ENCODE peak calls at places on chromosomes 3 and 15, in five cellular contexts. U is tibial artery, N is HL-60, D is endothelial cell of umbilical vein, S is tibial nerve. E is an unnamed sample.

GRCh38 chr15:70494861-70495571 is 268.3 kb downstream of the UACA start:
- DNase-seq in U (no peak), N (no peak), D (peak), S (no peak), E (no peak)

GRCh38 chr3:49724586-49724985 is 835 bp upstream of the GMPPB start:
- DNase-seq in U (no peak), N (no peak), D (no peak), S (no peak), E (no peak)

GRCh38 chr3:141228385-141228784 is 3.2 kb upstream of the PXYLP1 start:
- DNase-seq in U (no peak), N (no peak), D (no peak), S (no peak), E (no peak)

GRCh38 chr15:69042531-69042930 is 28.0 kb downstream of the NOX5 start:
- DNase-seq in U (no peak), N (no peak), D (no peak), S (no peak), E (peak)

GRCh38 chr3:43582876-43583275 is 38.9 kb downstream of the ANO10 start:
- DNase-seq in U (no peak), N (no peak), D (no peak), S (no peak), E (no peak)

GRCh38 chr15:62240697-62241096 is 75.6 kb upstream of the C2CD4B start:
- DNase-seq in U (no peak), N (no peak), D (no peak), S (no peak), E (no peak)

GRCh38 chr3:48770187-48770502 is 53.1 kb upstream of the IP6K2 start:
- DNase-seq in U (no peak), N (no peak), D (no peak), S (no peak), E (no peak)

GRCh38 chr15:84601555-84601838 is 688 bp downstream of the ZSCAN2 start:
- DNase-seq in U (no peak), N (no peak), D (no peak), S (no peak), E (no peak)

GRCh38 chr15:41501961-41502786 is 8.5 kb downstream of the ITPKA start:
- DNase-seq in U (no peak), N (peak), D (no peak), S (no peak), E (no peak)

GRCh38 chr3:5784656-5785055 is 597.1 kb downstream of the EDEM1 start:
- DNase-seq in U (no peak), N (no peak), D (no peak), S (no peak), E (no peak)

GRCh38 chr3:25781145-25781757 is 2.0 kb downstream of the NGLY1 start:
- DNase-seq in U (no peak), N (peak), D (no peak), S (no peak), E (no peak)

GRCh38 chr3:82240322-82240721 is 478.9 kb upstream of the GBE1 start:
- DNase-seq in U (no peak), N (no peak), D (no peak), S (no peak), E (no peak)

GRCh38 chr3:181458857-181459256 is 252.9 kb upstream of the SOX2 start:
- DNase-seq in U (no peak), N (no peak), D (no peak), S (no peak), E (no peak)

GRCh38 chr15:63523306-63523990 is 19.1 kb downstream of the USP3 start:
- DNase-seq in U (no peak), N (no peak), D (peak), S (no peak), E (no peak)

GRCh38 chr15:66815322-66815721 is 113.3 kb downstream of the SMAD6 start:
- DNase-seq in U (no peak), N (no peak), D (peak), S (no peak), E (no peak)

GRCh38 chr15:62964251-62964650 is 78.3 kb upstream of the TPM1 start:
- DNase-seq in U (no peak), N (no peak), D (no peak), S (peak), E (no peak)

GRCh38 chr3:170759511-170760173 is 110.4 kb downstream of the RPL22L1 start:
- DNase-seq in U (no peak), N (no peak), D (peak), S (no peak), E (no peak)

GRCh38 chr3:111910806-111911205 is 51.7 kb downstream of the PHLDB2 start:
- DNase-seq in U (no peak), N (no peak), D (peak), S (no peak), E (no peak)

GRCh38 chr15:56883088-56883487 is 35.4 kb upstream of the TCF12 start:
- DNase-seq in U (no peak), N (no peak), D (no peak), S (no peak), E (no peak)

GRCh38 chr15:56242576-56243116 is 1.0 kb downstream of the RFX7 start:
- DNase-seq in U (no peak), N (no peak), D (peak), S (no peak), E (no peak)

GRCh38 chr3:188432826-188433525 is 279.0 kb downstream of the LPP start:
- DNase-seq in U (peak), N (peak), D (peak), S (no peak), E (no peak)

GRCh38 chr3:187319699-187320302 is 28.3 kb upstream of the MASP1 start:
- DNase-seq in U (peak), N (peak), D (peak), S (peak), E (no peak)

GRCh38 chr3:108322352-108322751 is 26.0 kb downstream of the HHLA2 start:
- DNase-seq in U (no peak), N (no peak), D (peak), S (no peak), E (no peak)
- TF ChIP-seq CTCF in U (no peak), N (no peak), D (no peak), S (no peak), E (no peak)

DNA sequence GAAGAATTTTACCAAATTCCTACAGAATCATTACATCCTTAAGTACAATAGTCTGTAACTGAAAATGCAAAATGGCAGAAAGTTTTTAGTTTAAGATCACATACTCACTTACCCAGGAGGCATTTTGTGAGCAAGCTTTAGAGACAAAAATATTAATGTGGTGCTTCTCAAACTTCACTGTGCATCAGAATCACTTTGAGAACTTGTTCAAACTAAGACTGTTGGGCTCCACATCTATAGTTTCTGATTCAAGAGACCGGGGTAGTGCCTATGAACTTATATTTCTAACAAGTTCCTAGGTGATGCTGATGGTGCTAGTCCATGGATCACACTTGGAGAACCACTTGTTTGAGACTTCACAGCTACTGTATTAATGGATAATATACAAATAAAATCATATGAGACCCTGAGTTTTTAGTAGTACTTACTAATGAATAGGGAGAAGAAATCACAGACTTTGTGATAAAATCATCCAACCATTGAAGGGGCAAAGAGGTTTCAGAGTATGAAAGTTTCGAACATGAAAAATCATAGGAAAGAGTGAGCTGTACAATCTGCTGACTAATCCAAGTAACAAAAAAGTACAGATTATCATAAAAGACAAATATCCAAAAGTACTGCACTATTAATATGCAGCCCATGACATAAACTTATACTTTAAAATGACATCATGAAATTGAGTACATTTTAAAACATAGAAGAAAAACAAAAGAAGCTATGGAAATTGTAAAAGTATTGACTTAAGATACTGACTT is 110.3 kb downstream of the ADAM10 start:
- DNase-seq in U (no peak), N (no peak), D (no peak), S (no peak), E (no peak)
- H3K27ac ChIP-seq in U (no peak), N (no peak), D (no peak), S (no peak), E (no peak)

DNA sequence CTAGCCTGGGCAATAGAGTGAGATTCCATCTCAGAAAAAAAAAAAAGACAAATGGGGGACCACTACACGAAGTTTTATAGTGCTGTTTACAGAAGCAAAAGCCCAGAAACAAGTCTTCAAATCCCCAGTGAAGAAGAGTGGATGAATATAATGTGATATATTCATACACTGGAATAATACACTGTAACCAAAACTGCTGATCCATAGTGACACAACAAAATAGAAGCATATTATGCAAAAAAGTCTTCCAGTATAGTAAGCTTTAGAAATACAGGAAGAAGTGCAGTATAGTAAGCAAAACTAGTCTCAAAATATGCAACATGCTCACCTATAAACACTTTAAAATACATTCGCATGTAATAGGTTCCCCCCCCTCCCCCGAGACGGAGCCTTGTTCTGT is 11.9 kb upstream of the FAH start:
- DNase-seq in U (no peak), N (no peak), D (no peak), S (no peak), E (no peak)
- TF ChIP-seq CTCF in U (no peak), N (no peak), D (no peak), S (no peak), E (no peak)

GRCh38 chr3:149658444-149659172 is 783 bp upstream of the WWTR1 start:
- DNase-seq in U (peak), N (no peak), D (peak), S (peak), E (peak)
- H3K27ac ChIP-seq in U (peak), N (no peak), D (peak), S (peak), E (peak)

GRCh38 chr3:129975332-129976090 is 991 bp downstream of the TRH start:
- DNase-seq in U (peak), N (peak), D (no peak), S (no peak), E (no peak)
- TF ChIP-seq CTCF in U (no peak), N (no peak), D (no peak), S (no peak), E (no peak)

GRCh38 chr3:55481918-55482495 is 5.1 kb downstream of the WNT5A start:
- DNase-seq in U (no peak), N (no peak), D (no peak), S (no peak), E (no peak)

GRCh38 chr3:55483196-55484095 is 3.7 kb downstream of the WNT5A start:
- DNase-seq in U (no peak), N (no peak), D (no peak), S (no peak), E (no peak)

GRCh38 chr3:55484191-55484644 is 2.9 kb downstream of the WNT5A start:
- DNase-seq in U (no peak), N (no peak), D (no peak), S (no peak), E (no peak)

GRCh38 chr3:55482496-55483195 is 4.5 kb downstream of the WNT5A start:
- DNase-seq in U (no peak), N (no peak), D (no peak), S (no peak), E (no peak)

GRCh38 chr3:55481067-55481917 is 5.8 kb downstream of the WNT5A start:
- DNase-seq in U (no peak), N (no peak), D (no peak), S (no peak), E (no peak)
- H3K27ac ChIP-seq in U (no peak), N (no peak), D (no peak), S (no peak), E (no peak)

E was measured in ascending aorta.